ENCODE peak calls at places on chromosomes 7 and 10, in nine cellular contexts. A is heart left ventricle, X is MCF 10A, R is bronchial epithelial cell, Z is type B pancreatic cell, S is tibial nerve, W is coronary artery, K is left ventricle myocardium inferior, P is PC-9. I is an unnamed sample.
A peak's percentile ranks its signal among the peaks of the same experiment; 100 is the strongest.

GRCh38 chr7:80047856-80048459 is 86.7 kb upstream of the GNAI1 start:
- DNase-seq in A (no peak), X (no peak), R (peak; percentile 29), Z (no peak), S (no peak), W (no peak), K (no peak), P (no peak), I (peak; percentile 8)

GRCh38 chr7:2819954-2820397 is 24.1 kb downstream of the GNA12 start:
- DNase-seq in A (no peak), X (no peak), R (no peak), Z (no peak), S (no peak), W (peak; percentile 66), K (no peak), P (no peak), I (no peak)

GRCh38 chr7:13946181-13946580 is 43.3 kb downstream of the ETV1 start:
- DNase-seq in A (no peak), X (no peak), R (no peak), Z (no peak), S (no peak), W (no peak), K (no peak), P (no peak), I (peak; percentile 57)

GRCh38 chr7:144653449-144653848 is 182.4 kb downstream of the TPK1 start:
- DNase-seq in A (no peak), X (no peak), R (no peak), Z (no peak), S (no peak), W (no peak), K (no peak), P (no peak), I (no peak)

GRCh38 chr7:25788961-25789620 is 362.9 kb upstream of the NFE2L3 start:
- DNase-seq in A (no peak), X (no peak), R (no peak), Z (no peak), S (no peak), W (no peak), K (no peak), P (no peak), I (no peak)

GRCh38 chr7:1923409-1924053 is 253.5 kb downstream of the ELFN1 start:
- DNase-seq in A (no peak), X (no peak), R (no peak), Z (no peak), S (no peak), W (no peak), K (no peak), P (no peak), I (no peak)

GRCh38 chr7:130136579-130137167 is 66.3 kb downstream of the KLHDC10 start:
- DNase-seq in A (no peak), X (no peak), R (no peak), Z (no peak), S (no peak), W (no peak), K (no peak), P (no peak), I (no peak)

GRCh38 chr7:91557789-91558396 is 293.7 kb downstream of the FZD1 start:
- DNase-seq in A (no peak), X (peak; percentile 97), R (peak; percentile 99), Z (no peak), S (no peak), W (no peak), K (no peak), P (peak; percentile 86), I (peak; percentile 87)

GRCh38 chr10:18341063-18341462 is 200.8 kb downstream of the CACNB2 start:
- DNase-seq in A (no peak), X (no peak), R (no peak), Z (no peak), S (no peak), W (no peak), K (no peak), P (no peak), I (no peak)

GRCh38 chr10:122162566-122163181 is 108.4 kb upstream of the BTBD16 start:
- DNase-seq in A (no peak), X (no peak), R (no peak), Z (no peak), S (no peak), W (no peak), K (no peak), P (no peak), I (no peak)

GRCh38 chr7:131500357-131500756 is 56.1 kb downstream of the PODXL start:
- DNase-seq in A (no peak), X (no peak), R (no peak), Z (no peak), S (no peak), W (no peak), K (no peak), P (no peak), I (no peak)

GRCh38 chr7:2487586-2488271 is 11.5 kb upstream of the GRIFIN start:
- DNase-seq in A (peak; percentile 83), X (no peak), R (no peak), Z (no peak), S (no peak), W (no peak), K (peak; percentile 77), P (no peak), I (peak; percentile 49)

GRCh38 chr10:13953371-13953770 is 366.6 kb downstream of the PRPF18 start:
- DNase-seq in A (no peak), X (no peak), R (peak; percentile 15), Z (no peak), S (no peak), W (no peak), K (no peak), P (no peak), I (no peak)

GRCh38 chr10:13957856-13958255 is 371.1 kb downstream of the PRPF18 start:
- DNase-seq in A (no peak), X (no peak), R (no peak), Z (no peak), S (no peak), W (no peak), K (no peak), P (no peak), I (no peak)

GRCh38 chr10:13955426-13955825 is 368.7 kb downstream of the PRPF18 start:
- DNase-seq in A (no peak), X (no peak), R (no peak), Z (no peak), S (no peak), W (no peak), K (no peak), P (no peak), I (peak; percentile 48)

GRCh38 chr10:13959443-13960359 is 371.0 kb downstream of the FRMD4A start:
- DNase-seq in A (no peak), X (no peak), R (no peak), Z (no peak), S (no peak), W (no peak), K (no peak), P (no peak), I (no peak)

DNA sequence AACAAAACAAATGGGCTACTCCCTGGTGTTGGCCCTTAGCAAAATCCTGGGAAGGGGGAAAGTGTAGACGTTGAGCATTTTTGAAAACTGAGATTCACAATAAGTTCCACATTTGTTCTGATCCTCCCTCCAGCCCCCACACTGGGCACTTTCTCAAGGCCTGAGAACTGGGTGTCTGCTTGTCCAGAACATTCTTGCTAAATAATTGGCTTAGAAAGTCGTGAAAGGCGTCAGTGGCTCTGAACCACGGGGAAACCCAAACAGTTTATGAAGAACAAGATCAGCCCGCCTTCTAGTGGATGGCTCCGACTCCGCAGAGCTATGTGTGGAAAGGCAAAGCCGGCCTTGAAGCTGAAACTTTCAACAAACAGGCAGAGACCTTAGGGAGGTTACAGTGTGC is 370.1 kb downstream of the PRPF18 start:
- DNase-seq in A (peak; percentile 61), X (no peak), R (no peak), Z (no peak), S (peak; percentile 77), W (peak; percentile 96), K (peak; percentile 74), P (no peak), I (peak; percentile 88)
- TF ChIP-seq CTCF in A (no peak), X (no peak), R (no peak), Z (no peak), S (peak; percentile 69), W (peak; percentile 54), K (peak; percentile 61), P (no peak), I (peak; percentile 71)

GRCh38 chr7:34677491-34677890 is 19.5 kb downstream of the NPSR1 start:
- DNase-seq in A (no peak), X (no peak), R (no peak), Z (no peak), S (no peak), W (no peak), K (no peak), P (no peak), I (no peak)

GRCh38 chr7:34673066-34673465 is 15.0 kb downstream of the NPSR1 start:
- DNase-seq in A (no peak), X (no peak), R (no peak), Z (no peak), S (no peak), W (no peak), K (no peak), P (no peak), I (no peak)

GRCh38 chr7:34672430-34672829 is 14.4 kb downstream of the NPSR1 start:
- DNase-seq in A (no peak), X (peak; percentile 45), R (peak; percentile 87), Z (no peak), S (no peak), W (no peak), K (no peak), P (no peak), I (peak; percentile 46)

DNA sequence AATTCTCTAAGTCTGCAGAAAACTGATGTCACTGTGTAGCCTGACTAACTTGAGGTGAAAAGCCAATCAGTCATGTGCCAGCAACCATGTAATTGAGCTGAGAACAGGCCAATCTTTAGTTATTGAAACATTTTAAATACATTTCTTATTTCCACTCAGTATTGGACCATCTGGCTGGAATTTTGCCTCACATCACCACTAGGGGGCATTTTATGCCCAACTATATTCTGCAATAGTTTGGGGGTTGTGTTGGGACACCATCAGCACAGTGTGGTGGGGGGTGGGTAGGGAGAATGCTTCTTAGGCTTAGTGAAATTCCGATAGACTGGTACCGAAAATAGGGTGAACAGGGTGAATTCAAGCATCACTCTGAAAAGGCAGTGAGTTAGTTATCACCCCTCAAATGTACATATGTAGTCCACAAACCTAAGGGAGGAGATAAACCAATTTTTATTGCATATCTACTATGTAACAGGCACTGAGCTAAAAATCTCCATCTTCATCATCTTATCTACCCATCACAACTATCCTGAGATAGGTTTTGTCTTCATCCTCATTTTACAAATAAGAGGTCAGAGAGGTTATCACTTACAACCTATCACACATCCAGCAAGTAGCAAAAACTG is 17.8 kb downstream of the NPSR1 start:
- DNase-seq in A (no peak), X (peak; percentile 34), R (peak; percentile 21), Z (no peak), S (no peak), W (no peak), K (no peak), P (peak; percentile 15), I (peak; percentile 7)
- TF ChIP-seq CTCF in A (peak; percentile 47), X (peak; percentile 52), R (peak; percentile 45), Z (peak; percentile 76), S (no peak), W (no peak), K (peak; percentile 62), P (peak; percentile 94), I (peak; percentile 50)

GRCh38 chr10:88131561-88132139 is 268.2 kb downstream of the PTEN start:
- DNase-seq in A (no peak), X (peak; percentile 98), R (peak; percentile 91), Z (no peak), S (no peak), W (peak; percentile 75), K (peak; percentile 37), P (peak; percentile 78), I (peak; percentile 66)
- TF ChIP-seq CTCF in A (no peak), X (peak; percentile 19), R (peak; percentile 62), Z (no peak), S (no peak), W (no peak), K (peak; percentile 27), P (no peak), I (no peak)

GRCh38 chr7:50696810-50697582 is 85.7 kb downstream of the GRB10 start:
- DNase-seq in A (no peak), X (peak; percentile 23), R (peak; percentile 20), Z (no peak), S (no peak), W (no peak), K (no peak), P (no peak), I (no peak)
- TF ChIP-seq CTCF in A (peak; percentile 17), X (peak; percentile 26), R (peak; percentile 33), Z (peak; percentile 68), S (no peak), W (peak; percentile 30), K (peak; percentile 57), P (peak; percentile 76), I (peak; percentile 55)

I was measured in AG10803.